ENCODE peak calls at places on chromosome 11, in four cellular contexts. K, G, L and Y are unnamed samples.

GRCh38 chr11:107018274-107018901 is at the start of gene GUCY1A2:
- DNase-seq in G (no peak), L (peak), K (no peak), Y (no peak)

GRCh38 chr11:28763876-28764275 is 655.7 kb downstream of the METTL15 start:
- DNase-seq in G (no peak), L (no peak), K (no peak), Y (no peak)

GRCh38 chr11:20131744-20132666 is 28.3 kb downstream of the DBX1 start:
- DNase-seq in G (peak), K (no peak), L (peak), Y (no peak)

GRCh38 chr11:11998091-11998781 is 10.2 kb downstream of the DKK3 start:
- DNase-seq in G (no peak), L (no peak), K (peak), Y (peak)

GRCh38 chr11:60844045-60844869 is 2.3 kb downstream of the CCDC86 start:
- DNase-seq in K (no peak), G (peak), L (no peak), Y (no peak)

GRCh38 chr11:122103366-122103765 is 12.6 kb downstream of the BLID start:
- DNase-seq in K (no peak), G (no peak), L (no peak), Y (no peak)

GRCh38 chr11:93532285-93532789 is 10.9 kb downstream of the SMCO4 start:
- DNase-seq in G (no peak), K (no peak), L (no peak), Y (no peak)

GRCh38 chr11:15696069-15696468 is 581.3 kb downstream of the INSC start:
- DNase-seq in K (no peak), L (no peak), G (no peak), Y (no peak)

GRCh38 chr11:109298865-109299264 is 123.1 kb upstream of the C11orf87 start:
- DNase-seq in K (peak), L (no peak), G (no peak), Y (no peak)

GRCh38 chr11:96045622-96046456 is 121.9 kb upstream of the MTMR2 start:
- DNase-seq in K (peak), L (no peak), G (no peak), Y (peak)
- TF ChIP-seq CTCF in K (peak), L (no peak), G (no peak), Y (peak)

GRCh38 chr11:64799925-64800632 is 2.9 kb downstream of the MAP4K2 start:
- DNase-seq in G (peak), L (peak), K (no peak), Y (no peak)

GRCh38 chr11:64794526-64794925 is 8.5 kb downstream of the MAP4K2 start:
- DNase-seq in G (no peak), L (no peak), K (no peak), Y (no peak)

GRCh38 chr11:64799256-64799924 is 3.6 kb downstream of the MAP4K2 start:
- DNase-seq in G (no peak), K (no peak), L (peak), Y (no peak)

GRCh38 chr11:64796047-64796756 is 6.8 kb downstream of the MAP4K2 start:
- DNase-seq in K (no peak), G (no peak), L (peak), Y (no peak)

GRCh38 chr11:64796757-64797541 is 6.1 kb downstream of the MAP4K2 start:
- DNase-seq in K (no peak), L (peak), G (no peak), Y (no peak)
- H3K4me3 ChIP-seq in K (no peak), L (no peak), G (no peak), Y (no peak)

DNA sequence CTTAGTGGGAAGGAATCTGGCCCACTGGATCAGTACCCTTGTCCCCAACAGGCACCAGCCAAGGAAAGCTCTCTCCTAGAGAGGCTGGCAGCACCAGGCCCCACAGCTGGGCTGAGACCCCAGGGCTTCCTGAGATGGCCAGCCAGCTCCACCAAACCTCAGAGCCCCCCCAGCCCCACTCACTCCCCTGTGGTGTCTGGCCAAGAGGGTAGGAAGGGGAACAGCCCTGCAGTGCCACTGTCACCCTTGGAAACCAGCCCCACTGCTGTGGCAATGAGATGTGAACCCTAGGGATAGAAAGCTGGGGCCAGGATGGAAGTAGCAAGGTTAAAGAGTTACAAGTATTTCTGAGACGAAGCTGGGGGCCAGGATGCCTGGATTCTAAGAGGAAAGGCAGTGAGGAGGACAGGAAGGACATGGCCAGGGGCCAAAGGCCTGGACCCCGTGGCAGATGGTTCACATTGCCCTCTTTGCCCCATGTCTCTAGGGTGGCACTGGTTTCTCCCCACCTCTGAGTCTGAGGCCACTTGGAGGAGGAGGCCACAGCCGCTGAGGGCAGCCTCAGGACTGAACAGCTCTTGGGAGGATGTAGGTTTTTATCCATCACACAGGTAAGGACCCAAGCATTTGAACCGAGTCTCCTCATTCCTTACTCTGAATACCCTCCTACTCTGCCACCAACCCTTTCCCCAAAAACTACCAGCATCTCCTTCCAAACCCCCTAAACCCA is 28.8 kb downstream of the NRXN2 start:
- DNase-seq in L (no peak), G (no peak), K (no peak), Y (no peak)
- TF ChIP-seq CTCF in L (no peak), G (no peak), K (no peak), Y (no peak)

GRCh38 chr11:57460756-57461749 is 725 bp downstream of the RTN4RL2 start:
- DNase-seq in L (peak), G (no peak), K (no peak), Y (no peak)
- H3K4me3 ChIP-seq in L (no peak), G (peak), K (peak), Y (no peak)

DNA sequence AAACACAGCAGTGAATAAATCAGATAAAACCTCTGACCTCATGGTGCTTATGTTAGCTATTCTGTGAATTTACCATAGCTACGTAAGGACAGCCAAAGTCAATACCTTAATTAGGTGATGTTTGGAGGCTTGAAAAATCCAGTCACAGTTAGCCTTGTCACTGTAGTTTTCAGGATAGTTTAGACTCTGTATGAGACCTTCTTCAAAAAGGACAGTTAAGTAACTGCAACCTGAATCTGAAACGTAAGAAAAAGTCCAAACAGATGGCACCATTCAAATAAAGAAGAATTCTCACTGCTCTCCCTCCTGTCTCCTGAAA is 11.4 kb downstream of the OVCH2 start:
- DNase-seq in K (no peak), L (no peak), G (no peak), Y (no peak)
- TF ChIP-seq CTCF in K (no peak), L (no peak), G (no peak), Y (no peak)

GRCh38 chr11:115191761-115192160 is 312.5 kb downstream of the CADM1 start:
- DNase-seq in G (no peak), L (no peak), K (no peak), Y (no peak)
- H3K4me3 ChIP-seq in G (no peak), L (no peak), K (no peak), Y (no peak)

GRCh38 chr11:126035718-126036117 is 26.9 kb downstream of the CDON start:
- DNase-seq in K (no peak), L (no peak), G (no peak), Y (no peak)
- TF ChIP-seq CTCF in K (no peak), L (no peak), G (no peak), Y (no peak)

GRCh38 chr11:123431619-123432018 is 1.6 kb downstream of the GRAMD1B start:
- DNase-seq in L (no peak), K (no peak), G (no peak), Y (no peak)
- H3K4me3 ChIP-seq in L (no peak), K (peak), G (no peak), Y (peak)

GRCh38 chr11:62394825-62395538 is 23.9 kb upstream of the SCGB1A1 start:
- DNase-seq in L (peak), K (peak), G (peak), Y (no peak)

GRCh38 chr11:62392506-62392905 is 26.3 kb upstream of the SCGB1A1 start:
- DNase-seq in K (no peak), G (peak), L (no peak), Y (no peak)

GRCh38 chr11:62391642-62392425 is 27.0 kb upstream of the SCGB1A1 start:
- DNase-seq in G (no peak), L (peak), K (no peak), Y (no peak)

GRCh38 chr11:62393735-62394134 is 25.1 kb upstream of the SCGB1A1 start:
- DNase-seq in L (no peak), K (no peak), G (no peak), Y (no peak)

GRCh38 chr11:62392944-62393628 is 25.7 kb upstream of the SCGB1A1 start:
- DNase-seq in G (peak), K (no peak), L (peak), Y (no peak)
- TF ChIP-seq CTCF in G (peak), K (no peak), L (no peak), Y (no peak)